ENCODE peak calls at places on chromosome 4, in seven cellular contexts. H is activated naive CD4-positive, alpha-beta T cell treated with anti-CD3 and anti-CD28 coated beads for 36 hours; B is HEK293T; L is activated CD8-positive, alpha-beta memory T cell treated with anti-CD3 and anti-CD28 coated beads for 4 hours; E is activated CD4-positive, alpha-beta T cell treated with anti-CD3 and anti-CD28 coated beads, Interleukin-2, amount 10 ng/mL, durations not matched to agents 7 days and 5 days; J is cardiac muscle cell; Y is retina. P is an unnamed sample.

GRCh38 chr4:33850503-33850902 is 2393.8 kb downstream of the ARAP2 start:
- DNase-seq in J (no peak), E (no peak), Y (no peak), L (no peak), B (no peak), H (no peak), P (no peak)

GRCh38 chr4:48254381-48255072 is 15.1 kb downstream of the TEC start:
- DNase-seq in J (no peak), L (no peak), E (no peak), H (no peak), B (no peak), Y (no peak), P (no peak)

GRCh38 chr4:1355378-1355777 is 8.4 kb downstream of the UVSSA start:
- DNase-seq in L (no peak), H (no peak), B (no peak), J (no peak), Y (no peak), E (no peak), P (no peak)

GRCh38 chr4:92189146-92189545 is 114.6 kb upstream of the GRID2 start:
- DNase-seq in J (no peak), B (no peak), H (no peak), Y (no peak), L (no peak), E (no peak), P (no peak)

GRCh38 chr4:48585401-48585800 is 95.3 kb downstream of the ZAR1 start:
- DNase-seq in B (no peak), E (no peak), L (no peak), Y (no peak), J (no peak), H (no peak), P (no peak)

GRCh38 chr4:124806403-124806802 is 93.9 kb upstream of the ANKRD50 start:
- DNase-seq in B (no peak), E (no peak), L (no peak), J (no peak), Y (no peak), H (peak; percentile 5), P (no peak)

GRCh38 chr4:153409412-153409811 is 56.7 kb upstream of the TMEM131L start:
- DNase-seq in E (no peak), H (no peak), J (no peak), B (no peak), Y (no peak), L (no peak), P (no peak)

GRCh38 chr4:680931-681645 is 6.7 kb downstream of the MYL5 start:
- DNase-seq in E (peak; percentile 46), L (no peak), H (peak; percentile 33), B (peak; percentile 68), Y (peak; percentile 75), J (peak; percentile 81), P (peak; percentile 70)

GRCh38 chr4:10971800-10972398 is 287.3 kb upstream of the CLNK start:
- DNase-seq in J (no peak), E (no peak), B (no peak), H (no peak), Y (no peak), L (no peak), P (no peak)

GRCh38 chr4:2302387-2303119 is 40.6 kb upstream of the MXD4 start:
- DNase-seq in H (no peak), Y (no peak), J (no peak), B (no peak), E (no peak), L (no peak), P (no peak)

P was measured in SK-N-DZ.